ENCODE peak calls at places on chromosomes 12 and 14, in seven cellular contexts. A is type B pancreatic cell, D is right lobe of liver, W is left lung, U is endothelial cell of umbilical vein, E is HCT116, F is GM13977. G is an unnamed sample.

GRCh38 chr12:42801271-42801670 is 211.7 kb upstream of the PRICKLE1 start:
- DNase-seq in A (no peak), D (no peak), E (no peak), F (no peak), U (no peak), W (no peak), G (no peak)

GRCh38 chr14:89393346-89393745 is 23.7 kb downstream of the FOXN3 start:
- DNase-seq in A (no peak), W (no peak), U (no peak), D (no peak), E (no peak), F (no peak), G (no peak)

GRCh38 chr14:95156153-95156764 is 1.1 kb downstream of the DICER1 start:
- DNase-seq in E (no peak), W (no peak), D (no peak), U (peak), F (peak), A (no peak), G (no peak)

GRCh38 chr14:73725116-73726024 is 11.2 kb upstream of the PNMA1 start:
- DNase-seq in W (no peak), U (no peak), D (no peak), E (no peak), A (no peak), F (no peak), G (no peak)

GRCh38 chr12:115383668-115384067 is 699.7 kb upstream of the TBX3 start:
- DNase-seq in U (no peak), A (no peak), F (no peak), E (no peak), D (no peak), W (peak), G (no peak)

GRCh38 chr12:95630496-95630895 is 79.2 kb upstream of the USP44 start:
- DNase-seq in F (no peak), W (no peak), U (peak), D (no peak), E (no peak), A (no peak), G (no peak)

GRCh38 chr14:61530296-61530695 is 165.0 kb upstream of the HIF1A start:
- DNase-seq in F (no peak), U (no peak), W (no peak), D (peak), E (no peak), A (no peak), G (no peak)

GRCh38 chr14:82313889-82314288 is 780.2 kb upstream of the SEL1L start:
- DNase-seq in F (no peak), A (no peak), D (no peak), U (no peak), E (no peak), W (no peak), G (no peak)

GRCh38 chr12:16112151-16112550 is 165.3 kb downstream of the SLC15A5 start:
- DNase-seq in F (no peak), A (no peak), E (no peak), U (no peak), W (no peak), D (no peak), G (no peak)

GRCh38 chr12:32454075-32454474 is 54.7 kb downstream of the FGD4 start:
- DNase-seq in E (peak), F (no peak), D (no peak), U (peak), W (no peak), A (no peak), G (no peak)

GRCh38 chr12:66169221-66170170 is at the start of gene TMBIM4:
- DNase-seq in D (peak), E (peak), W (peak), U (peak), A (peak), F (peak), G (peak)

GRCh38 chr14:76917158-76917596 is 91.0 kb downstream of the LRRC74A start:
- DNase-seq in F (no peak), W (peak), U (peak), A (no peak), E (peak), D (no peak), G (no peak)

GRCh38 chr14:73477618-73478266 is 13.0 kb upstream of the RIOX1 start:
- DNase-seq in A (no peak), F (peak), D (no peak), W (no peak), E (no peak), U (no peak), G (peak)

GRCh38 chr12:40614923-40615322 is 77.3 kb upstream of the CNTN1 start:
- DNase-seq in E (no peak), U (no peak), W (no peak), D (no peak), F (no peak), A (no peak), G (no peak)

GRCh38 chr14:65281991-65282908 is 130.3 kb upstream of the FUT8 start:
- DNase-seq in W (no peak), F (peak), D (no peak), U (peak), E (no peak), A (no peak), G (peak)

GRCh38 chr14:104895207-104895785 is 29.4 kb upstream of the PLD4 start:
- DNase-seq in E (no peak), U (no peak), A (no peak), D (peak), F (peak), W (no peak), G (no peak)

GRCh38 chr14:104442107-104442551 is 137.4 kb upstream of the C14orf180 start:
- DNase-seq in U (no peak), D (no peak), W (no peak), E (no peak), F (no peak), A (peak), G (no peak)

GRCh38 chr14:44720707-44721106 is 213.6 kb upstream of the FSCB start:
- DNase-seq in U (no peak), E (no peak), D (no peak), F (no peak), A (no peak), W (no peak), G (no peak)

GRCh38 chr12:132162508-132163031 is 18.3 kb downstream of the NOC4L start:
- DNase-seq in U (no peak), A (no peak), E (no peak), W (no peak), F (no peak), D (peak), G (no peak)

GRCh38 chr12:42482820-42483533 is 106.6 kb downstream of the PRICKLE1 start:
- DNase-seq in W (peak), E (no peak), A (peak), U (peak), F (peak), D (peak), G (peak)

GRCh38 chr12:48980389-48980952 is 2.3 kb downstream of the WNT1 start:
- DNase-seq in W (no peak), U (no peak), E (no peak), F (peak), D (no peak), A (no peak), G (peak)

GRCh38 chr12:95004610-95005009 is 1.1 kb upstream of the NDUFA12 start:
- DNase-seq in A (no peak), F (no peak), U (no peak), E (no peak), D (no peak), W (no peak), G (no peak)

GRCh38 chr12:28872654-28873268 is 276.3 kb upstream of the FAR2 start:
- DNase-seq in W (peak), U (peak), E (peak), F (peak), D (peak), A (no peak), G (peak)

GRCh38 chr12:15842106-15842505 is 40.1 kb upstream of the STRAP start:
- DNase-seq in D (no peak), A (no peak), U (no peak), E (no peak), F (no peak), W (no peak), G (no peak)

GRCh38 chr14:100709956-100710284 is 16.8 kb upstream of the DLK1 start:
- DNase-seq in W (no peak), U (no peak), F (no peak), A (no peak), D (no peak), E (no peak), G (no peak)
- TF ChIP-seq CTCF in W (no peak), U (no peak), F (no peak), A (peak), D (no peak), E (no peak), G (no peak)

DNA sequence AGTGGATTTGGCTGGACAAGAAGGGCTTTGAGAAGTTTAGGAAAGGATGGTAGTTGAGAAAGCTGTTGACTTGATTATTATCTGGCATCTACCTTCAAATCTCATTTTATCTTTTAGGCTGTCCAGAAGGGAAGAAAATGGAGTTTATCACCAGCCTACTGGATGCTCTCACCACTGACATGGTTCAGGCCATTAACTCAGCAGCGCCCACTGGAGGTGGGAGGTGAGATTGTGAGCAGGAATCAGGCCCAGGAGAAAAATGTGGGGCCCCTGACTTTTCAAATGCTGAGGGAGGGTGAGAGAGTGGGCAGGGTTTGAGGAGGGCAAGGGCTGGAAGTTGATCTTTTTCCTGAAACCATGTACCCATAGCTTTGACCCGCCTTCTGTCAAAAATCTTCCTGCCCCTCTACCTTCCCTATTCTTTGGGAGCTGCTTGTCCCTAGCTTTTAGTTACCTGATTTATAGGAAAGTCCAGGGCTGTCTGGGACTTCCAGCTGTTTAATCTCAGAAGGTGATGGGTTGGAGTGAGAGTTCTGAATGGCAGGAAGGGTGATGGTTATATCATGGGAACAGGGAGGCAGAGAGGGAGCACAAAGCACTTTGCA is 134.2 kb downstream of the SMOC1 start:
- DNase-seq in W (no peak), E (peak), U (peak), A (no peak), D (no peak), F (peak), G (peak)
- TF ChIP-seq CTCF in W (peak), E (peak), U (peak), A (peak), D (peak), F (peak), G (peak)

GRCh38 chr14:103104654-103105511 is 10.4 kb downstream of the EXOC3L4 start:
- DNase-seq in W (peak), F (peak), U (no peak), E (no peak), A (no peak), D (no peak), G (peak)

GRCh38 chr14:103103461-103104388 is 9.2 kb downstream of the EXOC3L4 start:
- DNase-seq in F (no peak), U (no peak), D (peak), W (peak), A (no peak), E (no peak), G (no peak)

GRCh38 chr14:103107455-103107854 is 12.9 kb downstream of the EXOC3L4 start:
- DNase-seq in F (no peak), D (peak), A (no peak), E (no peak), U (no peak), W (no peak), G (no peak)

GRCh38 chr14:103104389-103104653 is 9.8 kb downstream of the EXOC3L4 start:
- DNase-seq in A (no peak), U (no peak), D (no peak), E (no peak), W (no peak), F (no peak), G (no peak)

DNA sequence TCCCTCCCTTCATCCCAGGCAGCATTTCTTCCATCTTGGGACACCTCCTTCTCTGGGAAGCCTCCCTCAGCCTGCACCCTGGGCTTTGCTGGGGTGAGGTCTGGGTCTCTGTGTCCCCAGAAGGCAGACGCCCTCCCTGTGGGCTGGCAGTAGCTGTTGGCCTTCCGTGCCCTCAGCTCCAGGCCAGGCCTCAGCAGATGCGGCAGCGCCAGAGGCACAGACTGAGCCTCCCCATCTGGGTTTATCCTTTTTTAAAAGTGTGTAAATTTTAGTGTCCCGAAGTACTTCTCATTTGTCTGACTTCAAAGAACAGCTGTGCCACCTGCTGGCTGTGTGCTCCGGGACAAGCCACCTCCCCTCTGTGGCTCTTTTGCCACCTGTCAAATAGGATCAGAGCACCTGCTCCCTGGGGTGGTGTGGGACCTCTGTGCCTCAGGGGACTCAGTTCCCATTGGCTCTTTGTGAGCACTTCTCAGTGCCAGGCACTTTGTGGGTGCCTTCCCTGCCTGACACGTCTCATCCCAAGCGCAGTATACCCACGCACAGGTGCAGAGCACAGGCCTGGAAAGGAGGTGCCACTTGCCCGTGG is 11.1 kb downstream of the EXOC3L4 start:
- DNase-seq in U (no peak), E (no peak), A (no peak), W (no peak), F (peak), D (no peak), G (no peak)
- TF ChIP-seq CTCF in U (no peak), E (no peak), A (no peak), W (no peak), F (peak), D (peak), G (peak)

GRCh38 chr12:89479982-89480381 is 44.6 kb downstream of the GALNT4 start:
- DNase-seq in E (no peak), W (no peak), F (no peak), A (no peak), D (no peak), U (no peak), G (no peak)

GRCh38 chr12:89475203-89475990 is 49.2 kb downstream of the GALNT4 start:
- DNase-seq in U (no peak), D (no peak), F (no peak), W (no peak), A (no peak), E (no peak), G (no peak)

GRCh38 chr12:89476232-89476631 is 48.4 kb downstream of the GALNT4 start:
- DNase-seq in E (no peak), W (no peak), U (no peak), F (no peak), D (no peak), A (no peak), G (no peak)

GRCh38 chr12:89476889-89477288 is 47.7 kb downstream of the GALNT4 start:
- DNase-seq in E (no peak), F (no peak), W (no peak), D (no peak), U (no peak), A (no peak), G (no peak)

GRCh38 chr12:89477633-89478279 is 46.8 kb downstream of the GALNT4 start:
- DNase-seq in F (no peak), E (no peak), D (no peak), W (no peak), U (no peak), A (no peak), G (no peak)
- TF ChIP-seq CTCF in F (no peak), E (no peak), D (no peak), W (no peak), U (no peak), A (no peak), G (no peak)